ENCODE peak calls at places on chromosomes 7 and 10, in four cellular contexts. M is IMR-90, E is H9, N is H1. K is an unnamed sample. For H3K4me1, the result is how much of the 10 kb centered on the place peaks cover.

GRCh38 chr7:80135306-80136104 is 874 bp downstream of the GNAI1 start:
- DNase-seq in M (peak), E (no peak), N (no peak), K (peak)

GRCh38 chr10:1377756-1378397 is 321.7 kb downstream of the WDR37 start:
- DNase-seq in M (no peak), E (no peak), N (no peak), K (no peak)

GRCh38 chr10:44965651-44966097 is 6.1 kb downstream of the RASSF4 start:
- DNase-seq in M (no peak), E (peak), N (no peak), K (no peak)

GRCh38 chr10:128124813-128125403 is 1.3 kb downstream of the MKI67 start:
- DNase-seq in M (no peak), E (no peak), N (no peak), K (peak)

GRCh38 chr7:41874206-41874770 is 171.4 kb upstream of the INHBA start:
- DNase-seq in M (no peak), E (no peak), N (no peak), K (peak)

GRCh38 chr7:138581065-138581464 is 120.1 kb downstream of the SVOPL start:
- DNase-seq in M (no peak), E (no peak), N (no peak), K (no peak)

GRCh38 chr10:97701438-97702064 is 12.0 kb upstream of the MARVELD1 start:
- DNase-seq in M (peak), E (peak), N (no peak), K (peak)

GRCh38 chr10:111590703-111591102 is 513.9 kb downstream of the ADRA2A start:
- DNase-seq in M (no peak), E (no peak), N (no peak), K (peak)

GRCh38 chr7:7895754-7896153 is 72.8 kb upstream of the GLCCI1 start:
- DNase-seq in M (no peak), E (no peak), N (no peak), K (peak)

GRCh38 chr10:6561552-6561951 is 18.5 kb downstream of the PRKCQ start:
- DNase-seq in M (no peak), E (no peak), N (no peak), K (no peak)

GRCh38 chr10:80275135-80275498 is 14.3 kb downstream of the MAT1A start:
- DNase-seq in M (no peak), E (no peak), N (no peak), K (no peak)

GRCh38 chr7:41148521-41148951 is 554.4 kb downstream of the INHBA start:
- DNase-seq in M (peak), E (no peak), N (no peak), K (no peak)

GRCh38 chr7:151795168-151795754 is 81.7 kb downstream of the PRKAG2 start:
- DNase-seq in M (no peak), E (no peak), N (no peak), K (no peak)

GRCh38 chr10:118028619-118029018 is 18.1 kb downstream of the RAB11FIP2 start:
- DNase-seq in M (no peak), E (no peak), N (no peak), K (no peak)

GRCh38 chr7:17056491-17057142 is 174.8 kb upstream of the AGR3 start:
- DNase-seq in M (peak), E (no peak), N (no peak), K (no peak)

GRCh38 chr10:103661198-103661950 is 167.9 kb downstream of the NEURL1 start:
- DNase-seq in M (peak), E (peak), N (peak), K (peak)

GRCh38 chr10:108358912-108359311 is 1194.4 kb upstream of the SORCS1 start:
- DNase-seq in M (peak), E (no peak), N (no peak), K (peak)

GRCh38 chr10:101672536-101672935 is 22.4 kb downstream of the FBXW4 start:
- DNase-seq in M (no peak), E (no peak), N (no peak), K (no peak)

GRCh38 chr10:71952745-71953144 is 11.4 kb upstream of the CHST3 start:
- DNase-seq in M (no peak), E (no peak), N (no peak), K (no peak)

GRCh38 chr10:97211229-97211628 is 25.5 kb upstream of the SLIT1 start:
- DNase-seq in M (no peak), E (no peak), N (no peak), K (no peak)

GRCh38 chr7:37084303-37084702 is 360.0 kb upstream of the AOAH start:
- DNase-seq in M (no peak), E (no peak), N (no peak), K (no peak)

GRCh38 chr7:107715531-107715930 is 28.4 kb upstream of the CBLL1 start:
- DNase-seq in M (peak), E (no peak), N (no peak), K (no peak)

GRCh38 chr10:60182691-60183090 is 207.0 kb downstream of the ANK3 start:
- DNase-seq in M (peak), E (no peak), N (no peak), K (no peak)

GRCh38 chr10:121282264-121282663 is 316.0 kb downstream of the FGFR2 start:
- DNase-seq in M (no peak), E (no peak), N (no peak), K (no peak)

GRCh38 chr7:36141351-36141750 is 11.7 kb upstream of the EEPD1 start:
- DNase-seq in M (no peak), E (no peak), N (no peak), K (no peak)

GRCh38 chr7:82405291-82405690 is 38.3 kb downstream of the CACNA2D1 start:
- DNase-seq in M (no peak), E (no peak), N (no peak), K (no peak)

GRCh38 chr7:39888171-39888853 is 61.7 kb upstream of the CDK13 start:
- DNase-seq in M (no peak), E (no peak), N (no peak), K (no peak)

GRCh38 chr7:43754596-43754995 is 3.9 kb upstream of the BLVRA start:
- DNase-seq in M (no peak), E (no peak), N (no peak), K (no peak)

GRCh38 chr7:96169439-96169838 is 152.5 kb downstream of the SLC25A13 start:
- DNase-seq in M (no peak), E (no peak), N (no peak), K (no peak)

GRCh38 chr10:130047336-130047735 is 63.3 kb downstream of the C10orf143 start:
- DNase-seq in M (no peak), E (no peak), N (no peak), K (no peak)

GRCh38 chr10:49833162-49833561 is 71.0 kb upstream of the OGDHL start:
- DNase-seq in M (no peak), E (no peak), N (no peak), K (no peak)
- H3K56ac ChIP-seq in M (no peak), E (no peak), N (no peak), K (no peak)

GRCh38 chr7:133480868-133481267 is 228.0 kb downstream of the EXOC4 start:
- DNase-seq in M (no peak), E (no peak), N (no peak), K (no peak)
- H2BK15ac ChIP-seq in M (no peak), E (no peak), N (no peak), K (no peak)

GRCh38 chr7:128745706-128746105 is 6.5 kb downstream of the CALU start:
- DNase-seq in M (no peak), E (no peak), N (no peak), K (no peak)
- H3K4me1 ChIP-seq in M (under half), E (under half), N (under half), K (under half)

DNA sequence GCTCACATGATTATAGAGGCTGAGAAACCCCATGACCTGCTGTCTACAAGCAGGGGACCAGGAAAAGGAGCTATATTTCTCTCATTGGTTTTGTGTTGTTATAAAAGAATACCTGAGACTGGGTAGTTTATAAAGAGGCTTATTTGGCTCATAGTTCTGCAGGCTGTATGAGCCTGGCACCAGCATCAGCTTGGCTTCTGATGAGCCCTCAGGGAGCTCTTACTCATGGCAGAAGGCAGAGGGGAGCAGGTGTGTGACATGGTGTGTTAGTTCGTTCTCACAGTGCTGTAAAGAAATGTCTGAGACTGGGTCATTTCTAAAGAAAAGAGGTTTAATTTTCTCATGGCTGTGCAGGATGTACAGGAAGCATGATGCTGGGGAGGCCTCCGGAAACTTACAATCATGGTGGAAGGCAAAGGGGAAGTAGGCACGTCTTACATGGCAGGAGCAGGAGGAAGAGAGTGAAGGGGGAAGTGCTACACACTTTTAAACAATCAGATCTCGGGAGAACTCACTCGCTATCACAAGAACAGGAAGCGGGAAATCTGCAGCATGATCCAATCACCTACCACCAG is 133.5 kb downstream of the JCAD start:
- DNase-seq in M (no peak), E (no peak), N (no peak), K (no peak)
- H3K56ac ChIP-seq in M (no peak), E (no peak), N (no peak), K (no peak)

DNA sequence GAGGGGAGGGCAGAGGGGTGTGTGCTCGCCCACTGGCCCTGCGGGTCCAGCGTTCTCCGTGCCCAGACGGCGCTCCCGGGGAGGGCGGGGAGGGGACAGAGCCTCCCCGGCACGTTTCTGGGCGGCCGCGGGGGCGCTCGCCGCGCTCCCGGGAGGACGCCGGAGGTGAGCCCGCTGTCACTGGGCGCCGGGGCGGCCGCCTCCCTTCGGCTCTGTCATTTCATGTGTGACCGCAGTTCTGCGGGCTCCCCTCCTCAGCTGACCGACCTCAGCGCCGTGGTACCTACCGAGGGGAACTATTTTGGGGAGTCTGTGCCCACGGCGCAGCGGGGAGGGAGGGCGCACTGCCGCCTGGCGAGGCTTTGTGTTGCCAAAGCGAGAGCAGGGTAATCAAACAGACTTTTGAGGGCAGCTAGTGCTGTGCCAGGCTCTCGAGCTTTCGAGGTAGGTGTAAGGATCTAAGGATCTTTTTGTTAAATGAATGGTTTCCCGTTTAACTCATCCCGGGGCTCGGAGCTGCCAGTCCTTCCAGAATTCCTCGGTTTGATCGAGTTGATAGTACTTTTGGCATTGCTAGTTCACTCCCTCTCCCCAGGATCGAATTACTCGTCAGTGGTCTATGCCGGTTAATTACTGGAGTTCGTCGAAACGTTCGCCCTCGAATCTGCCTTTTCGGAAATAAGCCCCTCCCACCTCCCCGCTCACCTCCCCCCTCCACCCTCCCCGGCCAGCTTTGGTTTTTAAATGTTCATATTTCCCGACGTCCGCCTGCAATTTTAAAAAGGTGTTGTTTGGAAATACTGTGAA is 1.9 kb downstream of the ARID5B start:
- DNase-seq in M (peak), E (peak), N (no peak), K (peak)
- H2BK15ac ChIP-seq in M (peak), E (no peak), N (no peak), K (no peak)

GRCh38 chr10:93456480-93456879 is 25.7 kb downstream of the MYOF start:
- DNase-seq in M (peak), E (no peak), N (no peak), K (peak)
- H3K4me1 ChIP-seq in M (under half), E (under half), N (under half), K (under half)

K was measured in mesendoderm.